ENCODE peak calls at places on chromosomes 16 and 17, in six cellular contexts. One of them, this sample, is unnamed.

GRCh38 chr17:80586464-80587228 is 42.0 kb downstream of the RPTOR start:
- DNase-seq in neural crest cell: no peak
- DNase-seq in CD4-positive, alpha-beta T cell: no peak
- DNase-seq in GM23338: no peak
- DNase-seq in AG10803: no peak
- DNase-seq in dorsolateral prefrontal cortex: no peak
- DNase-seq in this sample: no peak

GRCh38 chr16:46974352-46974751 is 878 bp upstream of the DNAJA2 start:
- DNase-seq in dorsolateral prefrontal cortex: no peak
- DNase-seq in CD4-positive, alpha-beta T cell: no peak
- DNase-seq in GM23338: peak
- DNase-seq in neural crest cell: no peak
- DNase-seq in AG10803: peak
- DNase-seq in this sample: no peak

GRCh38 chr16:81693047-81693446 is 86.0 kb upstream of the PLCG2 start:
- DNase-seq in CD4-positive, alpha-beta T cell: no peak
- DNase-seq in neural crest cell: no peak
- DNase-seq in GM23338: no peak
- DNase-seq in dorsolateral prefrontal cortex: no peak
- DNase-seq in AG10803: peak
- DNase-seq in this sample: no peak

GRCh38 chr16:23129686-23130085 is 19.6 kb downstream of the USP31 start:
- DNase-seq in neural crest cell: no peak
- DNase-seq in dorsolateral prefrontal cortex: no peak
- DNase-seq in CD4-positive, alpha-beta T cell: no peak
- DNase-seq in GM23338: no peak
- DNase-seq in AG10803: no peak
- DNase-seq in this sample: no peak

GRCh38 chr17:45294506-45294905 is 22.3 kb downstream of the MAP3K14 start:
- DNase-seq in GM23338: no peak
- DNase-seq in neural crest cell: no peak
- DNase-seq in dorsolateral prefrontal cortex: no peak
- DNase-seq in CD4-positive, alpha-beta T cell: no peak
- DNase-seq in AG10803: peak
- DNase-seq in this sample: no peak

GRCh38 chr16:56301391-56301850 is 110.1 kb downstream of the GNAO1 start:
- DNase-seq in CD4-positive, alpha-beta T cell: no peak
- DNase-seq in dorsolateral prefrontal cortex: peak
- DNase-seq in AG10803: peak
- DNase-seq in neural crest cell: no peak
- DNase-seq in GM23338: no peak
- DNase-seq in this sample: no peak

GRCh38 chr17:71760062-71760720 is 360.6 kb upstream of the SOX9 start:
- DNase-seq in AG10803: peak
- DNase-seq in neural crest cell: no peak
- DNase-seq in dorsolateral prefrontal cortex: no peak
- DNase-seq in GM23338: no peak
- DNase-seq in CD4-positive, alpha-beta T cell: no peak
- DNase-seq in this sample: no peak

GRCh38 chr16:30054451-30054850 is 11.1 kb upstream of the ALDOA start:
- DNase-seq in dorsolateral prefrontal cortex: no peak
- DNase-seq in AG10803: no peak
- DNase-seq in GM23338: no peak
- DNase-seq in CD4-positive, alpha-beta T cell: no peak
- DNase-seq in neural crest cell: no peak
- DNase-seq in this sample: no peak

GRCh38 chr17:80482555-80483308 is 6.3 kb upstream of the NPTX1 start:
- DNase-seq in AG10803: no peak
- DNase-seq in dorsolateral prefrontal cortex: no peak
- DNase-seq in GM23338: no peak
- DNase-seq in CD4-positive, alpha-beta T cell: no peak
- DNase-seq in neural crest cell: no peak
- DNase-seq in this sample: no peak

GRCh38 chr17:79050591-79050990 is 24.0 kb upstream of the ENGASE start:
- DNase-seq in neural crest cell: no peak
- DNase-seq in CD4-positive, alpha-beta T cell: no peak
- DNase-seq in GM23338: no peak
- DNase-seq in AG10803: no peak
- DNase-seq in dorsolateral prefrontal cortex: no peak
- DNase-seq in this sample: no peak

GRCh38 chr17:40530988-40531971 is 29.9 kb upstream of the TNS4 start:
- DNase-seq in dorsolateral prefrontal cortex: no peak
- DNase-seq in AG10803: no peak
- DNase-seq in neural crest cell: no peak
- DNase-seq in GM23338: no peak
- DNase-seq in CD4-positive, alpha-beta T cell: no peak
- DNase-seq in this sample: no peak

GRCh38 chr17:12928736-12929135 is 89.1 kb downstream of the ELAC2 start:
- DNase-seq in CD4-positive, alpha-beta T cell: no peak
- DNase-seq in GM23338: peak
- DNase-seq in AG10803: peak
- DNase-seq in neural crest cell: no peak
- DNase-seq in dorsolateral prefrontal cortex: no peak
- DNase-seq in this sample: no peak

GRCh38 chr17:45437461-45438283 is 5.0 kb upstream of the ARHGAP27 start:
- DNase-seq in dorsolateral prefrontal cortex: no peak
- DNase-seq in CD4-positive, alpha-beta T cell: no peak
- DNase-seq in neural crest cell: no peak
- DNase-seq in AG10803: no peak
- DNase-seq in GM23338: no peak
- DNase-seq in this sample: no peak

GRCh38 chr17:65023791-65024190 is 32.7 kb downstream of the GNA13 start:
- DNase-seq in AG10803: no peak
- DNase-seq in CD4-positive, alpha-beta T cell: no peak
- DNase-seq in dorsolateral prefrontal cortex: no peak
- DNase-seq in GM23338: no peak
- DNase-seq in neural crest cell: no peak
- DNase-seq in this sample: no peak

GRCh38 chr17:1041746-1042145 is 44.8 kb downstream of the TIMM22 start:
- DNase-seq in dorsolateral prefrontal cortex: peak
- DNase-seq in AG10803: no peak
- DNase-seq in CD4-positive, alpha-beta T cell: no peak
- DNase-seq in neural crest cell: no peak
- DNase-seq in GM23338: no peak
- DNase-seq in this sample: no peak

GRCh38 chr17:75393523-75394331 is 11.8 kb downstream of the GRB2 start:
- DNase-seq in neural crest cell: peak
- DNase-seq in dorsolateral prefrontal cortex: peak
- DNase-seq in CD4-positive, alpha-beta T cell: peak
- DNase-seq in AG10803: peak
- DNase-seq in GM23338: peak
- DNase-seq in this sample: peak
- TF ChIP-seq CTCF in neural crest cell: no peak
- TF ChIP-seq CTCF in dorsolateral prefrontal cortex: peak
- TF ChIP-seq CTCF in CD4-positive, alpha-beta T cell: no peak
- TF ChIP-seq CTCF in AG10803: peak
- TF ChIP-seq CTCF in GM23338: no peak
- TF ChIP-seq CTCF in this sample: no peak

GRCh38 chr17:67067571-67068517 is 23.5 kb downstream of the CACNG1 start:
- DNase-seq in AG10803: no peak
- DNase-seq in GM23338: no peak
- DNase-seq in CD4-positive, alpha-beta T cell: no peak
- DNase-seq in dorsolateral prefrontal cortex: no peak
- DNase-seq in neural crest cell: no peak
- DNase-seq in this sample: no peak
- TF ChIP-seq CTCF in AG10803: no peak
- TF ChIP-seq CTCF in GM23338: no peak
- TF ChIP-seq CTCF in CD4-positive, alpha-beta T cell: no peak
- TF ChIP-seq CTCF in dorsolateral prefrontal cortex: no peak
- TF ChIP-seq CTCF in neural crest cell: no peak
- TF ChIP-seq CTCF in this sample: no peak

GRCh38 chr16:12061336-12062055 is 85.0 kb downstream of the SNX29 start:
- DNase-seq in dorsolateral prefrontal cortex: no peak
- DNase-seq in neural crest cell: no peak
- DNase-seq in CD4-positive, alpha-beta T cell: no peak
- DNase-seq in AG10803: no peak
- DNase-seq in GM23338: no peak
- DNase-seq in this sample: no peak
- TF ChIP-seq CTCF in dorsolateral prefrontal cortex: no peak
- TF ChIP-seq CTCF in neural crest cell: no peak
- TF ChIP-seq CTCF in CD4-positive, alpha-beta T cell: no peak
- TF ChIP-seq CTCF in AG10803: no peak
- TF ChIP-seq CTCF in GM23338: no peak
- TF ChIP-seq CTCF in this sample: no peak

GRCh38 chr16:20359997-20360396 is 7.5 kb upstream of the UMOD start:
- DNase-seq in neural crest cell: peak
- DNase-seq in AG10803: no peak
- DNase-seq in dorsolateral prefrontal cortex: no peak
- DNase-seq in GM23338: peak
- DNase-seq in CD4-positive, alpha-beta T cell: no peak
- DNase-seq in this sample: no peak
- TF ChIP-seq CTCF in neural crest cell: peak
- TF ChIP-seq CTCF in AG10803: no peak
- TF ChIP-seq CTCF in dorsolateral prefrontal cortex: no peak
- TF ChIP-seq CTCF in GM23338: peak
- TF ChIP-seq CTCF in CD4-positive, alpha-beta T cell: no peak
- TF ChIP-seq CTCF in this sample: no peak

GRCh38 chr16:75481475-75481874 is 13.8 kb downstream of the CHST6 start:
- DNase-seq in CD4-positive, alpha-beta T cell: no peak
- DNase-seq in AG10803: no peak
- DNase-seq in neural crest cell: no peak
- DNase-seq in dorsolateral prefrontal cortex: no peak
- DNase-seq in GM23338: no peak
- DNase-seq in this sample: no peak
- TF ChIP-seq CTCF in CD4-positive, alpha-beta T cell: no peak
- TF ChIP-seq CTCF in AG10803: no peak
- TF ChIP-seq CTCF in neural crest cell: no peak
- TF ChIP-seq CTCF in dorsolateral prefrontal cortex: no peak
- TF ChIP-seq CTCF in GM23338: peak
- TF ChIP-seq CTCF in this sample: no peak

GRCh38 chr16:88063201-88063773 is 112.1 kb downstream of the BANP start:
- DNase-seq in neural crest cell: no peak
- DNase-seq in dorsolateral prefrontal cortex: no peak
- DNase-seq in AG10803: peak
- DNase-seq in CD4-positive, alpha-beta T cell: no peak
- DNase-seq in GM23338: no peak
- DNase-seq in this sample: no peak
- TF ChIP-seq CTCF in neural crest cell: no peak
- TF ChIP-seq CTCF in dorsolateral prefrontal cortex: peak
- TF ChIP-seq CTCF in AG10803: peak
- TF ChIP-seq CTCF in CD4-positive, alpha-beta T cell: no peak
- TF ChIP-seq CTCF in GM23338: peak
- TF ChIP-seq CTCF in this sample: no peak

GRCh38 chr16:900211-900610 is 70.6 kb downstream of the LMF1 start:
- DNase-seq in AG10803: no peak
- DNase-seq in CD4-positive, alpha-beta T cell: no peak
- DNase-seq in dorsolateral prefrontal cortex: peak
- DNase-seq in neural crest cell: no peak
- DNase-seq in GM23338: no peak
- DNase-seq in this sample: no peak
- TF ChIP-seq CTCF in AG10803: no peak
- TF ChIP-seq CTCF in CD4-positive, alpha-beta T cell: no peak
- TF ChIP-seq CTCF in dorsolateral prefrontal cortex: no peak
- TF ChIP-seq CTCF in neural crest cell: no peak
- TF ChIP-seq CTCF in GM23338: no peak
- TF ChIP-seq CTCF in this sample: no peak

GRCh38 chr17:48106802-48107136 is 797 bp upstream of the SNX11 start:
- DNase-seq in neural crest cell: no peak
- DNase-seq in GM23338: no peak
- DNase-seq in AG10803: no peak
- DNase-seq in dorsolateral prefrontal cortex: no peak
- DNase-seq in CD4-positive, alpha-beta T cell: no peak
- DNase-seq in this sample: no peak

GRCh38 chr17:48104440-48104839 is 3.1 kb upstream of the SNX11 start:
- DNase-seq in neural crest cell: no peak
- DNase-seq in GM23338: no peak
- DNase-seq in CD4-positive, alpha-beta T cell: no peak
- DNase-seq in AG10803: no peak
- DNase-seq in dorsolateral prefrontal cortex: no peak
- DNase-seq in this sample: no peak

GRCh38 chr17:48103379-48103715 is 2.1 kb upstream of the CBX1 start:
- DNase-seq in CD4-positive, alpha-beta T cell: no peak
- DNase-seq in AG10803: no peak
- DNase-seq in dorsolateral prefrontal cortex: no peak
- DNase-seq in GM23338: no peak
- DNase-seq in neural crest cell: no peak
- DNase-seq in this sample: no peak

GRCh38 chr17:48110722-48111121 is 3.2 kb downstream of the SNX11 start:
- DNase-seq in CD4-positive, alpha-beta T cell: no peak
- DNase-seq in dorsolateral prefrontal cortex: no peak
- DNase-seq in neural crest cell: no peak
- DNase-seq in GM23338: no peak
- DNase-seq in AG10803: no peak
- DNase-seq in this sample: no peak

GRCh38 chr17:48107137-48108055 is at the start of gene SNX11:
- DNase-seq in AG10803: peak
- DNase-seq in CD4-positive, alpha-beta T cell: peak
- DNase-seq in GM23338: peak
- DNase-seq in neural crest cell: peak
- DNase-seq in dorsolateral prefrontal cortex: peak
- DNase-seq in this sample: peak
- TF ChIP-seq CTCF in AG10803: no peak
- TF ChIP-seq CTCF in CD4-positive, alpha-beta T cell: no peak
- TF ChIP-seq CTCF in GM23338: peak
- TF ChIP-seq CTCF in neural crest cell: no peak
- TF ChIP-seq CTCF in dorsolateral prefrontal cortex: peak
- TF ChIP-seq CTCF in this sample: no peak

GRCh38 chr16:65684230-65684629 is 562.4 kb upstream of the CDH11 start:
- DNase-seq in neural crest cell: no peak
- DNase-seq in CD4-positive, alpha-beta T cell: no peak
- DNase-seq in AG10803: no peak
- DNase-seq in GM23338: peak
- DNase-seq in dorsolateral prefrontal cortex: no peak
- DNase-seq in this sample: no peak
- TF ChIP-seq CTCF in neural crest cell: peak
- TF ChIP-seq CTCF in CD4-positive, alpha-beta T cell: no peak
- TF ChIP-seq CTCF in AG10803: peak
- TF ChIP-seq CTCF in GM23338: peak
- TF ChIP-seq CTCF in dorsolateral prefrontal cortex: no peak
- TF ChIP-seq CTCF in this sample: no peak

GRCh38 chr16:5058476-5058875 is 7.3 kb downstream of the C16orf89 start:
- DNase-seq in neural crest cell: peak
- DNase-seq in dorsolateral prefrontal cortex: peak
- DNase-seq in GM23338: peak
- DNase-seq in AG10803: no peak
- DNase-seq in CD4-positive, alpha-beta T cell: no peak
- DNase-seq in this sample: no peak
- TF ChIP-seq CTCF in neural crest cell: peak
- TF ChIP-seq CTCF in dorsolateral prefrontal cortex: no peak
- TF ChIP-seq CTCF in GM23338: peak
- TF ChIP-seq CTCF in AG10803: peak
- TF ChIP-seq CTCF in CD4-positive, alpha-beta T cell: no peak
- TF ChIP-seq CTCF in this sample: no peak